ENCODE peak calls at places on chromosomes 6 and 20, in nine cellular contexts. P is pons; T is Ammon's horn; K is EH; B is IMR-90; O is amniotic stem cell; N is stomach; Y is Right ventricle myocardium superior; M is stimulated activated CD8-positive, alpha-beta memory T cell treated with anti-CD3 and anti-CD28 coated beads, Interleukin-2, amount 100 ng/mL, for 1 hour. C is an unnamed sample.
A peak's percentile ranks its signal among the peaks of the same experiment; 100 is the strongest.

GRCh38 chr6:7727951-7728854 is 2.3 kb downstream of the BMP6 start:
- DNase-seq in P (no peak), T (peak; percentile 35), K (peak; percentile 26), B (no peak), O (no peak), N (no peak), Y (peak; percentile 49), M (no peak), C (no peak)

GRCh38 chr6:32216998-32217397 is 6.9 kb downstream of the NOTCH4 start:
- DNase-seq in P (no peak), T (no peak), K (no peak), B (no peak), O (no peak), N (no peak), Y (no peak), M (no peak), C (no peak)

GRCh38 chr6:83536034-83536646 is 23.8 kb downstream of the PRSS35 start:
- DNase-seq in P (no peak), T (peak; percentile 14), K (peak; percentile 56), B (peak; percentile 53), O (peak; percentile 20), N (peak; percentile 58), Y (no peak), M (no peak), C (peak; percentile 76)

GRCh38 chr6:14399635-14400034 is 282.1 kb downstream of the CD83 start:
- DNase-seq in P (no peak), T (no peak), K (no peak), B (peak; percentile 3), O (no peak), N (no peak), Y (no peak), M (no peak), C (no peak)

GRCh38 chr6:27650620-27651370 is 177.9 kb upstream of the ZNF184 start:
- DNase-seq in P (peak; percentile 11), T (no peak), K (peak; percentile 20), B (peak; percentile 35), O (no peak), N (no peak), Y (no peak), M (no peak), C (peak; percentile 75)

GRCh38 chr6:89640804-89641203 is 2.3 kb upstream of the LYRM2 start:
- DNase-seq in P (no peak), T (no peak), K (peak; percentile 58), B (peak; percentile 78), O (no peak), N (no peak), Y (no peak), M (no peak), C (peak; percentile 60)

GRCh38 chr20:40686893-40687292 is 2.1 kb downstream of the MAFB start:
- DNase-seq in P (no peak), T (no peak), K (no peak), B (no peak), O (no peak), N (no peak), Y (peak; percentile 49), M (no peak), C (no peak)

GRCh38 chr6:116005508-116005855 is 55.2 kb downstream of the FRK start:
- DNase-seq in P (no peak), T (no peak), K (peak; percentile 11), B (no peak), O (no peak), N (no peak), Y (no peak), M (no peak), C (no peak)

GRCh38 chr6:45949256-45949655 is 66.4 kb downstream of the CLIC5 start:
- DNase-seq in P (no peak), T (no peak), K (peak; percentile 18), B (no peak), O (no peak), N (no peak), Y (no peak), M (no peak), C (peak; percentile 14)

GRCh38 chr6:144898052-144898689 is 613.0 kb downstream of the UTRN start:
- DNase-seq in P (no peak), T (no peak), K (peak; percentile 71), B (peak; percentile 54), O (no peak), N (no peak), Y (no peak), M (no peak), C (peak; percentile 64)

GRCh38 chr6:13927203-13927602 is 2.5 kb downstream of the RNF182 start:
- DNase-seq in P (no peak), T (no peak), K (no peak), B (no peak), O (no peak), N (no peak), Y (no peak), M (no peak), C (no peak)

GRCh38 chr20:34985439-34986310 is 30.0 kb downstream of the MYH7B start:
- DNase-seq in P (no peak), T (no peak), K (no peak), B (no peak), O (no peak), N (no peak), Y (peak; percentile 42), M (no peak), C (no peak)

GRCh38 chr6:118551063-118551672 is 3.1 kb downstream of the PLN start:
- DNase-seq in P (peak; percentile 67), T (peak; percentile 56), K (peak; percentile 67), B (peak; percentile 79), O (peak; percentile 26), N (no peak), Y (no peak), M (no peak), C (peak; percentile 87)

GRCh38 chr6:36241728-36242127 is 28.1 kb upstream of the PNPLA1 start:
- DNase-seq in P (no peak), T (no peak), K (peak; percentile 26), B (peak; percentile 46), O (no peak), N (no peak), Y (no peak), M (no peak), C (peak; percentile 23)

GRCh38 chr20:10536531-10536930 is 101.4 kb downstream of the SLX4IP start:
- DNase-seq in P (no peak), T (no peak), K (no peak), B (peak; percentile 68), O (no peak), N (peak; percentile 74), Y (no peak), M (no peak), C (peak; percentile 61)

GRCh38 chr6:22236626-22237414 is 60.0 kb downstream of the PRL start:
- DNase-seq in P (no peak), T (no peak), K (peak; percentile 99), B (peak; percentile 95), O (peak; percentile 48), N (no peak), Y (no peak), M (no peak), C (peak; percentile 92)

GRCh38 chr6:132132911-132133639 is 181.9 kb upstream of the CCN2 start:
- DNase-seq in P (peak; percentile 97), T (peak; percentile 75), K (peak; percentile 85), B (peak; percentile 85), O (no peak), N (no peak), Y (no peak), M (no peak), C (peak; percentile 65)

GRCh38 chr6:13355969-13356368 is 27.6 kb upstream of the TBC1D7 start:
- DNase-seq in P (no peak), T (no peak), K (no peak), B (peak; percentile 14), O (no peak), N (no peak), Y (no peak), M (no peak), C (no peak)

GRCh38 chr6:163757506-163757905 is 343.0 kb downstream of the QKI start:
- DNase-seq in P (no peak), T (no peak), K (peak; percentile 24), B (no peak), O (no peak), N (no peak), Y (no peak), M (no peak), C (no peak)

GRCh38 chr6:96089173-96089572 is 73.4 kb downstream of the FUT9 start:
- DNase-seq in P (no peak), T (no peak), K (no peak), B (no peak), O (no peak), N (peak; percentile 36), Y (no peak), M (no peak), C (no peak)

GRCh38 chr6:170132561-170132991 is 158.3 kb downstream of the DLL1 start:
- DNase-seq in P (no peak), T (no peak), K (no peak), B (no peak), O (no peak), N (peak; percentile 17), Y (no peak), M (no peak), C (no peak)

GRCh38 chr6:130811932-130812331 is 15.3 kb upstream of the SMLR1 start:
- DNase-seq in P (no peak), T (no peak), K (no peak), B (peak; percentile 63), O (no peak), N (no peak), Y (no peak), M (no peak), C (peak; percentile 33)

GRCh38 chr6:22320750-22321149 is 23.9 kb upstream of the PRL start:
- DNase-seq in P (no peak), T (no peak), K (peak; percentile 95), B (peak; percentile 93), O (peak; percentile 5), N (no peak), Y (no peak), M (no peak), C (peak; percentile 79)

GRCh38 chr6:21742238-21742660 is 148.7 kb downstream of the SOX4 start:
- DNase-seq in P (no peak), T (no peak), K (peak; percentile 85), B (peak; percentile 98), O (no peak), N (no peak), Y (no peak), M (no peak), C (peak; percentile 90)

GRCh38 chr6:119346450-119346849 is 3.1 kb downstream of the MAN1A1 start:
- DNase-seq in P (no peak), T (no peak), K (no peak), B (no peak), O (no peak), N (no peak), Y (no peak), M (no peak), C (no peak)

GRCh38 chr20:41082306-41082705 is 53.7 kb downstream of the TOP1 start:
- DNase-seq in P (no peak), T (no peak), K (no peak), B (no peak), O (no peak), N (no peak), Y (no peak), M (no peak), C (no peak)

GRCh38 chr20:54234991-54235390 is 27.1 kb downstream of the PFDN4 start:
- DNase-seq in P (no peak), T (no peak), K (no peak), B (no peak), O (peak; percentile 20), N (no peak), Y (no peak), M (no peak), C (no peak)

GRCh38 chr6:51644426-51644825 is 443.0 kb downstream of the PKHD1 start:
- DNase-seq in P (no peak), T (no peak), K (no peak), B (no peak), O (no peak), N (no peak), Y (no peak), M (no peak), C (no peak)

GRCh38 chr6:25876203-25876602 is 2.2 kb upstream of the SLC17A3 start:
- DNase-seq in P (no peak), T (no peak), K (no peak), B (no peak), O (no peak), N (no peak), Y (no peak), M (no peak), C (peak; percentile 13)

GRCh38 chr20:61278296-61278695 is 26.2 kb downstream of the CDH4 start:
- DNase-seq in P (no peak), T (no peak), K (no peak), B (no peak), O (no peak), N (no peak), Y (no peak), M (no peak), C (no peak)

GRCh38 chr6:84447651-84448050 is 220.2 kb upstream of the CEP162 start:
- DNase-seq in P (no peak), T (no peak), K (no peak), B (no peak), O (no peak), N (no peak), Y (no peak), M (no peak), C (no peak)

C was measured in choroid plexus epithelial cell.